ENCODE peak calls at places on chromosomes 4 and X, in nine cellular contexts. M is IMR-90, D is BE2C, B is pancreas, O is CD14-positive monocyte, C is AG04449, E is HFFc6, R is psoas muscle, X is mammary epithelial cell. P is an unnamed sample.

GRCh38 chr4:139666735-139667266 is 1.2 kb downstream of the MGST2 start:
- DNase-seq in M (peak; percentile 76), D (no peak), B (peak; percentile 71), O (no peak), C (no peak), E (no peak), R (peak; percentile 67), X (peak; percentile 36), P (peak; percentile 5)

GRCh38 chrX:8845060-8845459 is 43.9 kb upstream of the FAM9A start:
- DNase-seq in M (peak; percentile 80), D (no peak), B (no peak), O (no peak), C (no peak), E (peak; percentile 9), R (no peak), X (no peak), P (no peak)

GRCh38 chrX:69362889-69363288 is 141.2 kb upstream of the NALF2 start:
- DNase-seq in M (no peak), D (no peak), B (no peak), O (no peak), C (peak; percentile 49), E (peak; percentile 75), R (peak; percentile 59), X (no peak), P (no peak)

GRCh38 chr4:8537041-8537461 is 43.1 kb upstream of the GPR78 start:
- DNase-seq in M (peak; percentile 90), D (peak; percentile 31), B (peak; percentile 64), O (no peak), C (no peak), E (peak; percentile 83), R (peak; percentile 56), X (peak; percentile 97), P (no peak)

GRCh38 chrX:150429577-150429976 is 66.5 kb downstream of the MAMLD1 start:
- DNase-seq in M (peak; percentile 86), D (no peak), B (no peak), O (no peak), C (peak; percentile 21), E (peak; percentile 47), R (no peak), X (peak; percentile 78), P (no peak)

GRCh38 chr4:14008494-14008893 is 381.0 kb upstream of the BOD1L1 start:
- DNase-seq in M (no peak), D (no peak), B (no peak), O (no peak), C (no peak), E (no peak), R (no peak), X (no peak), P (no peak)

GRCh38 chrX:25049347-25049746 is 33.6 kb upstream of the ARX start:
- DNase-seq in M (no peak), D (no peak), B (no peak), O (no peak), C (no peak), E (no peak), R (no peak), X (peak; percentile 2), P (no peak)

GRCh38 chrX:123267220-123267619 is 83.1 kb downstream of the GRIA3 start:
- DNase-seq in M (no peak), D (no peak), B (no peak), O (no peak), C (peak; percentile 12), E (peak; percentile 44), R (no peak), X (no peak), P (no peak)

GRCh38 chrX:134431894-134432293 is 28.1 kb upstream of the HPRT1 start:
- DNase-seq in M (peak; percentile 66), D (no peak), B (no peak), O (no peak), C (peak; percentile 5), E (peak; percentile 60), R (no peak), X (peak; percentile 75), P (peak; percentile 12)

GRCh38 chr4:53994382-53994781 is 70.0 kb downstream of the CHIC2 start:
- DNase-seq in M (no peak), D (no peak), B (no peak), O (no peak), C (no peak), E (no peak), R (no peak), X (no peak), P (no peak)

GRCh38 chr4:38957947-38958346 is 74.3 kb downstream of the TMEM156 start:
- DNase-seq in M (no peak), D (no peak), B (no peak), O (no peak), C (no peak), E (no peak), R (no peak), X (no peak), P (no peak)

GRCh38 chr4:172953896-172954568 is 214.6 kb upstream of the GALNT7 start:
- DNase-seq in M (peak; percentile 3), D (no peak), B (no peak), O (no peak), C (no peak), E (no peak), R (no peak), X (peak; percentile 11), P (no peak)

GRCh38 chr4:176333076-176333475 is 13.3 kb downstream of the SPCS3 start:
- DNase-seq in M (peak; percentile 59), D (no peak), B (no peak), O (no peak), C (no peak), E (no peak), R (no peak), X (no peak), P (no peak)

GRCh38 chr4:52996261-52997131 is 134.4 kb downstream of the RASL11B start:
- DNase-seq in M (peak; percentile 67), D (peak; percentile 29), B (peak; percentile 69), O (no peak), C (no peak), E (peak; percentile 52), R (peak; percentile 48), X (no peak), P (no peak)

GRCh38 chrX:630007-630921 is at the start of gene SHOX:
- DNase-seq in M (no peak), D (no peak), B (no peak), O (no peak), C (no peak), E (peak; percentile 96), R (peak; percentile 34), X (no peak), P (no peak)

GRCh38 chr4:176387571-176387970 is 67.8 kb downstream of the SPCS3 start:
- DNase-seq in M (peak; percentile 62), D (no peak), B (no peak), O (no peak), C (no peak), E (peak; percentile 32), R (no peak), X (no peak), P (no peak)

DNA sequence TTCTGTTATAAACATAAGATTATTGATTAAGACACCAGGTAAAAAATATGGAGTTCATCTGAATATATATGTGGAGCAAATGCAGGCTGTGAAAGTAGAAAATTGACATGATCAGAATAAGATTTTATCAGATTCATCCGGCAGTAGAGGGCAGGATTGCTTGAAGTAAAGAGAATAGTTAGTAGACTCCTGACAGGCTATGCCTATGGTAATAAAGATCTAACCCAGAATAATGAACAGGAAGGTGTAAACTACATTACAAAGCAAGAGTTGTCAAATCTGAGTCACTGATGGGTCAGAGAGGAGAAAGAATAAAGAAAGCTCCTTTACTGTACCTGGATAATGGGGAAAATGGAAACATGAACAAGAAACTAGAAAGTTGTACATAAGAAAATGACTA is 20.8 kb upstream of the TMEM184C start:
- DNase-seq in M (peak; percentile 31), D (no peak), B (no peak), O (no peak), C (no peak), E (peak; percentile 17), R (no peak), X (peak; percentile 32), P (no peak)
- TF ChIP-seq CTCF in M (peak; percentile 30), D (peak; percentile 10), B (no peak), O (no peak), C (no peak), E (peak; percentile 45), R (no peak), X (no peak), P (no peak)

GRCh38 chrX:40832723-40833122 is 97.4 kb upstream of the MED14 start:
- DNase-seq in M (no peak), D (no peak), B (no peak), O (no peak), C (no peak), E (no peak), R (no peak), X (no peak), P (no peak)
- TF ChIP-seq CTCF in M (no peak), D (no peak), B (no peak), O (no peak), C (no peak), E (no peak), R (no peak), X (no peak), P (no peak)

DNA sequence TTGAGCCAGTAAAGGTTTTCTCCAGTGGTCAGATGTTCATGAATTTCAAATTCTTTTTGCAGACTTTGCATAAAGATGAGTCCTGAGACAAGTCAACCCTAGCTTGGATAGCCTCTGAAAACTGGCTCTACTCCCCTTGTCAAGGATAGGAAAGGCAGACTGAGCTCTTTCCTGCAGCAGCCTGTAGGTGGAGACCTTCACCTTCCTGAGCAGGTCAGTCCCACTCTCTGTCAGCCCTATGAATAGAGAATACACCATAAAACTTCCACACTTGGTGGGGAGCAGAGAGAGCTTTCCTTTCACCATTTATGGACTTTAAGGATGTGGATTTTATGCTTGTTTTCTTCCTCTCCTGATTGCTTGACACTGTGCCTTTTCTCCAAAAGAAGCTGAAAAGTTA is 41.9 kb downstream of the PCDH19 start:
- DNase-seq in M (peak; percentile 0), D (peak; percentile 35), B (no peak), O (no peak), C (no peak), E (no peak), R (no peak), X (peak; percentile 16), P (peak; percentile 1)
- TF ChIP-seq CTCF in M (peak; percentile 5), D (peak; percentile 68), B (no peak), O (no peak), C (peak; percentile 8), E (peak; percentile 26), R (peak; percentile 34), X (peak; percentile 74), P (no peak)

GRCh38 chr4:32776435-32777203 is 2056.4 kb downstream of the PCDH7 start:
- DNase-seq in M (no peak), D (no peak), B (no peak), O (no peak), C (no peak), E (no peak), R (no peak), X (no peak), P (no peak)

GRCh38 chr4:32778025-32778424 is 2057.9 kb downstream of the PCDH7 start:
- DNase-seq in M (no peak), D (no peak), B (no peak), O (no peak), C (no peak), E (no peak), R (no peak), X (no peak), P (no peak)

GRCh38 chr4:32778938-32779337 is 2058.8 kb downstream of the PCDH7 start:
- DNase-seq in M (no peak), D (no peak), B (no peak), O (no peak), C (no peak), E (no peak), R (no peak), X (no peak), P (no peak)

DNA sequence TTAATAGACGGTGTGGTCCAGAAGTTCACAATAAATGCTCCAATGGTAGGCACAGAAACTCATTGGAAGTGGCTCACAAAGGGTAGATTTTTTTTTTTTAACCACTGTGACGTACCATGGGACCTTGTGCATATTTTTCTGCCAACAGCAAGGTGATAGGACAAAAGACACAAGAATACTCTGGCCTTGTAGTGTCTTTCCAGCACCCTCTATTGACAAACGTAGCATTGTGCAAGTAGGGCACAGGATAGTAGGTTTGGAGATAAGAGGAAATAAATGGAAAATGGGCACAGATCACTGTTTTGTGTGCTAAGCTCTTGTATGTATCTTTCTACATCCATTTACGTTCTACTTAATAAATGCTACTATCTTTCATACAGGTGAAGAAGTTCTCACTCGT is 2054.9 kb downstream of the PCDH7 start:
- DNase-seq in M (no peak), D (peak; percentile 45), B (no peak), O (no peak), C (no peak), E (no peak), R (no peak), X (no peak), P (no peak)
- TF ChIP-seq CTCF in M (no peak), D (peak; percentile 96), B (no peak), O (no peak), C (no peak), E (no peak), R (no peak), X (peak; percentile 18), P (no peak)